ENCODE peak calls at places on chromosomes 6 and 20, in seven cellular contexts. One of them, this sample, is unnamed.

GRCh38 chr6:81241717-81242116 is 510.8 kb downstream of the TENT5A start:
- DNase-seq in NCI-H1105: no peak
- DNase-seq in ELR: peak
- DNase-seq in left lung: no peak
- DNase-seq in A172: peak
- DNase-seq in fibroblast of the aortic adventitia: peak
- DNase-seq in amniotic epithelial cell: peak
- DNase-seq in this sample: no peak

GRCh38 chr6:112251170-112251945 is 3.0 kb downstream of the LAMA4 start:
- DNase-seq in NCI-H1105: no peak
- DNase-seq in ELR: peak
- DNase-seq in left lung: no peak
- DNase-seq in A172: no peak
- DNase-seq in fibroblast of the aortic adventitia: peak
- DNase-seq in amniotic epithelial cell: peak
- DNase-seq in this sample: no peak

GRCh38 chr6:30981942-30982772 is 1.4 kb upstream of the MUC21 start:
- DNase-seq in NCI-H1105: peak
- DNase-seq in ELR: peak
- DNase-seq in left lung: no peak
- DNase-seq in A172: peak
- DNase-seq in fibroblast of the aortic adventitia: peak
- DNase-seq in amniotic epithelial cell: peak
- DNase-seq in this sample: no peak

GRCh38 chr6:89997456-89998445 is 103.5 kb downstream of the GJA10 start:
- DNase-seq in NCI-H1105: no peak
- DNase-seq in ELR: no peak
- DNase-seq in left lung: no peak
- DNase-seq in A172: no peak
- DNase-seq in fibroblast of the aortic adventitia: peak
- DNase-seq in amniotic epithelial cell: peak
- DNase-seq in this sample: no peak

GRCh38 chr6:11277275-11278206 is 45.1 kb upstream of the NEDD9 start:
- DNase-seq in NCI-H1105: no peak
- DNase-seq in ELR: peak
- DNase-seq in left lung: no peak
- DNase-seq in A172: peak
- DNase-seq in fibroblast of the aortic adventitia: peak
- DNase-seq in amniotic epithelial cell: peak
- DNase-seq in this sample: no peak

GRCh38 chr6:24296944-24297343 is 60.9 kb downstream of the DCDC2 start:
- DNase-seq in NCI-H1105: no peak
- DNase-seq in ELR: no peak
- DNase-seq in left lung: no peak
- DNase-seq in A172: no peak
- DNase-seq in fibroblast of the aortic adventitia: no peak
- DNase-seq in amniotic epithelial cell: no peak
- DNase-seq in this sample: no peak

GRCh38 chr6:142361765-142362540 is 60.1 kb downstream of the ADGRG6 start:
- DNase-seq in NCI-H1105: no peak
- DNase-seq in ELR: peak
- DNase-seq in left lung: no peak
- DNase-seq in A172: no peak
- DNase-seq in fibroblast of the aortic adventitia: peak
- DNase-seq in amniotic epithelial cell: peak
- DNase-seq in this sample: no peak

GRCh38 chr6:136737343-136738177 is 54.7 kb downstream of the MAP3K5 start:
- DNase-seq in NCI-H1105: no peak
- DNase-seq in ELR: no peak
- DNase-seq in left lung: no peak
- DNase-seq in A172: no peak
- DNase-seq in fibroblast of the aortic adventitia: peak
- DNase-seq in amniotic epithelial cell: peak
- DNase-seq in this sample: no peak

GRCh38 chr6:54283877-54284860 is 24.1 kb upstream of the TINAG start:
- DNase-seq in NCI-H1105: no peak
- DNase-seq in ELR: no peak
- DNase-seq in left lung: no peak
- DNase-seq in A172: peak
- DNase-seq in fibroblast of the aortic adventitia: peak
- DNase-seq in amniotic epithelial cell: no peak
- DNase-seq in this sample: no peak

GRCh38 chr6:1871936-1872335 is 262.2 kb downstream of the FOXC1 start:
- DNase-seq in NCI-H1105: no peak
- DNase-seq in ELR: no peak
- DNase-seq in left lung: no peak
- DNase-seq in A172: no peak
- DNase-seq in fibroblast of the aortic adventitia: peak
- DNase-seq in amniotic epithelial cell: no peak
- DNase-seq in this sample: no peak

GRCh38 chr6:121885399-121886152 is 450.1 kb downstream of the GJA1 start:
- DNase-seq in NCI-H1105: no peak
- DNase-seq in ELR: no peak
- DNase-seq in left lung: no peak
- DNase-seq in A172: no peak
- DNase-seq in fibroblast of the aortic adventitia: peak
- DNase-seq in amniotic epithelial cell: peak
- DNase-seq in this sample: no peak

GRCh38 chr6:110328231-110328630 is 29.9 kb downstream of the METTL24 start:
- DNase-seq in NCI-H1105: no peak
- DNase-seq in ELR: no peak
- DNase-seq in left lung: no peak
- DNase-seq in A172: peak
- DNase-seq in fibroblast of the aortic adventitia: peak
- DNase-seq in amniotic epithelial cell: peak
- DNase-seq in this sample: no peak

GRCh38 chr20:21534453-21534852 is 20.6 kb upstream of the NKX2-2 start:
- DNase-seq in NCI-H1105: peak
- DNase-seq in ELR: no peak
- DNase-seq in left lung: no peak
- DNase-seq in A172: no peak
- DNase-seq in fibroblast of the aortic adventitia: no peak
- DNase-seq in amniotic epithelial cell: no peak
- DNase-seq in this sample: no peak

GRCh38 chr6:138610816-138611215 is 111.5 kb upstream of the NHSL1 start:
- DNase-seq in NCI-H1105: no peak
- DNase-seq in ELR: no peak
- DNase-seq in left lung: no peak
- DNase-seq in A172: no peak
- DNase-seq in fibroblast of the aortic adventitia: no peak
- DNase-seq in amniotic epithelial cell: no peak
- DNase-seq in this sample: no peak

This sample was measured in CD14-positive monocyte.